ENCODE peak calls at places on chromosomes 13 and 19, in six cellular contexts. One of them, this sample, is unnamed.

GRCh38 chr19:35856001-35856400 is 710 bp upstream of the KIRREL2 start:
- DNase-seq in activated CD4-positive, alpha-beta T cell treated with anti-CD3 and anti-CD28 coated beads for 24 hours: no peak
- DNase-seq in HEK293T: no peak
- DNase-seq in glomerular endothelial cell: no peak
- DNase-seq in stimulated activated CD8-positive, alpha-beta memory T cell treated with anti-CD3 and anti-CD28 coated beads, Interleukin-15, amount 100 ng/mL, for 24 hours: no peak
- DNase-seq in OCI-LY7: no peak
- DNase-seq in this sample: no peak

GRCh38 chr19:45255611-45256157 is 4.6 kb downstream of the MARK4 start:
- DNase-seq in stimulated activated CD8-positive, alpha-beta memory T cell treated with anti-CD3 and anti-CD28 coated beads, Interleukin-15, amount 100 ng/mL, for 24 hours: no peak
- DNase-seq in glomerular endothelial cell: no peak
- DNase-seq in activated CD4-positive, alpha-beta T cell treated with anti-CD3 and anti-CD28 coated beads for 24 hours: no peak
- DNase-seq in OCI-LY7: no peak
- DNase-seq in HEK293T: no peak
- DNase-seq in this sample: no peak

GRCh38 chr19:18951721-18952281 is 10.8 kb upstream of the HOMER3 start:
- DNase-seq in glomerular endothelial cell: no peak
- DNase-seq in stimulated activated CD8-positive, alpha-beta memory T cell treated with anti-CD3 and anti-CD28 coated beads, Interleukin-15, amount 100 ng/mL, for 24 hours: no peak
- DNase-seq in OCI-LY7: no peak
- DNase-seq in activated CD4-positive, alpha-beta T cell treated with anti-CD3 and anti-CD28 coated beads for 24 hours: no peak
- DNase-seq in HEK293T: no peak
- DNase-seq in this sample: peak; percentile 65

GRCh38 chr19:10567696-10568443 is 909 bp downstream of the CDKN2D start:
- DNase-seq in activated CD4-positive, alpha-beta T cell treated with anti-CD3 and anti-CD28 coated beads for 24 hours: no peak
- DNase-seq in stimulated activated CD8-positive, alpha-beta memory T cell treated with anti-CD3 and anti-CD28 coated beads, Interleukin-15, amount 100 ng/mL, for 24 hours: no peak
- DNase-seq in HEK293T: no peak
- DNase-seq in glomerular endothelial cell: no peak
- DNase-seq in OCI-LY7: no peak
- DNase-seq in this sample: peak; percentile 35

GRCh38 chr19:1474011-1474764 is 4.8 kb downstream of the C19orf25 start:
- DNase-seq in stimulated activated CD8-positive, alpha-beta memory T cell treated with anti-CD3 and anti-CD28 coated beads, Interleukin-15, amount 100 ng/mL, for 24 hours: no peak
- DNase-seq in OCI-LY7: no peak
- DNase-seq in activated CD4-positive, alpha-beta T cell treated with anti-CD3 and anti-CD28 coated beads for 24 hours: no peak
- DNase-seq in glomerular endothelial cell: no peak
- DNase-seq in HEK293T: no peak
- DNase-seq in this sample: no peak

GRCh38 chr19:17281391-17282304 is at the start of gene ANKLE1:
- DNase-seq in activated CD4-positive, alpha-beta T cell treated with anti-CD3 and anti-CD28 coated beads for 24 hours: no peak
- DNase-seq in glomerular endothelial cell: no peak
- DNase-seq in stimulated activated CD8-positive, alpha-beta memory T cell treated with anti-CD3 and anti-CD28 coated beads, Interleukin-15, amount 100 ng/mL, for 24 hours: peak; percentile 33
- DNase-seq in OCI-LY7: peak; percentile 82
- DNase-seq in HEK293T: no peak
- DNase-seq in this sample: peak; percentile 89

GRCh38 chr19:18300930-18301717 is 19.7 kb upstream of the JUND start:
- DNase-seq in activated CD4-positive, alpha-beta T cell treated with anti-CD3 and anti-CD28 coated beads for 24 hours: no peak
- DNase-seq in glomerular endothelial cell: no peak
- DNase-seq in OCI-LY7: no peak
- DNase-seq in HEK293T: no peak
- DNase-seq in stimulated activated CD8-positive, alpha-beta memory T cell treated with anti-CD3 and anti-CD28 coated beads, Interleukin-15, amount 100 ng/mL, for 24 hours: no peak
- DNase-seq in this sample: no peak

GRCh38 chr13:46962286-46962941 is 65.6 kb upstream of the HTR2A start:
- DNase-seq in OCI-LY7: peak; percentile 54
- DNase-seq in stimulated activated CD8-positive, alpha-beta memory T cell treated with anti-CD3 and anti-CD28 coated beads, Interleukin-15, amount 100 ng/mL, for 24 hours: no peak
- DNase-seq in activated CD4-positive, alpha-beta T cell treated with anti-CD3 and anti-CD28 coated beads for 24 hours: no peak
- DNase-seq in glomerular endothelial cell: no peak
- DNase-seq in HEK293T: peak; percentile 13
- DNase-seq in this sample: peak; percentile 34

GRCh38 chr13:41562083-41562482 is 104.7 kb downstream of the RGCC start:
- DNase-seq in stimulated activated CD8-positive, alpha-beta memory T cell treated with anti-CD3 and anti-CD28 coated beads, Interleukin-15, amount 100 ng/mL, for 24 hours: no peak
- DNase-seq in activated CD4-positive, alpha-beta T cell treated with anti-CD3 and anti-CD28 coated beads for 24 hours: no peak
- DNase-seq in OCI-LY7: no peak
- DNase-seq in glomerular endothelial cell: no peak
- DNase-seq in HEK293T: no peak
- DNase-seq in this sample: no peak

This sample was measured in NB4.